ENCODE peak calls at places on chromosomes 16 and 17, in five cellular contexts. T is esophagus mucosa; V is SK-N-SH treated with all-trans-retinoic acid at 6 μM for 48 hours; R is activated naive CD4-positive, alpha-beta T cell treated with anti-CD3 and anti-CD28 coated beads, Interleukin-2, amount 50 U/mL, for 72 hours; K is activated T-cell treated with anti-CD3 and anti-CD28 coated beads, Interleukin-2, amount 50 U/mL, for 4 hours. L is an unnamed sample.

GRCh38 chr16:53960954-53961616 is 257.1 kb downstream of the FTO start:
- ATAC-seq in T (no peak), V (peak; percentile 31), R (no peak), K (no peak), L (no peak)

GRCh38 chr16:85810742-85811115 is 11.2 kb downstream of the COX4I1 start:
- ATAC-seq in T (no peak), V (no peak), R (no peak), K (no peak), L (peak; percentile 10)

GRCh38 chr17:50421308-50422031 is 4.5 kb upstream of the ACSF2 start:
- ATAC-seq in T (no peak), V (no peak), R (peak; percentile 24), K (no peak), L (peak; percentile 69)

GRCh38 chr16:73505178-73505968 is 457.4 kb upstream of the ZFHX3 start:
- ATAC-seq in T (no peak), V (no peak), R (no peak), K (no peak), L (no peak)

GRCh38 chr16:17590711-17591654 is 120.2 kb upstream of the XYLT1 start:
- ATAC-seq in T (no peak), V (peak; percentile 68), R (peak; percentile 83), K (peak; percentile 86), L (no peak)

GRCh38 chr17:19343671-19344151 is 18.8 kb downstream of the B9D1 start:
- ATAC-seq in T (no peak), V (no peak), R (no peak), K (no peak), L (no peak)

GRCh38 chr16:84475643-84476240 is 28.7 kb downstream of the MEAK7 start:
- ATAC-seq in T (no peak), V (no peak), R (no peak), K (no peak), L (no peak)

GRCh38 chr17:34285304-34285792 is at the start of gene CCL11:
- ATAC-seq in T (no peak), V (no peak), R (no peak), K (no peak), L (no peak)

GRCh38 chr17:177155-177554 is 4.3 kb downstream of the DOC2B start:
- ATAC-seq in T (no peak), V (no peak), R (no peak), K (no peak), L (no peak)

GRCh38 chr16:27579086-27579980 is 29.4 kb downstream of the KATNIP start:
- ATAC-seq in T (peak; percentile 80), V (peak; percentile 64), R (peak; percentile 43), K (no peak), L (no peak)

GRCh38 chr17:36182176-36183000 is 6.0 kb upstream of the TBC1D3B start:
- ATAC-seq in T (peak; percentile 17), V (peak; percentile 6), R (no peak), K (no peak), L (no peak)

GRCh38 chr17:31798205-31798724 is 60.8 kb downstream of the COPRS start:
- ATAC-seq in T (no peak), V (no peak), R (no peak), K (no peak), L (no peak)

GRCh38 chr16:47925811-47926460 is 229.9 kb downstream of the ABCC12 start:
- ATAC-seq in T (no peak), V (no peak), R (no peak), K (no peak), L (no peak)

GRCh38 chr17:78910885-78911284 is 7.9 kb upstream of the CEP295NL start:
- ATAC-seq in T (peak; percentile 12), V (no peak), R (no peak), K (no peak), L (no peak)

GRCh38 chr16:22174642-22175041 is 12.3 kb downstream of the SDR42E2 start:
- ATAC-seq in T (no peak), V (no peak), R (no peak), K (no peak), L (no peak)

GRCh38 chr16:57911711-57912110 is 59.2 kb downstream of the CNGB1 start:
- ATAC-seq in T (peak; percentile 64), V (no peak), R (no peak), K (no peak), L (no peak)